ENCODE peak calls at places on chromosome 12, in four cellular contexts. Z is CD4-positive, alpha-beta T cell; R is CD8-positive, alpha-beta T cell; K is right cardiac atrium. V is an unnamed sample.
A peak's percentile ranks its signal among the peaks of the same experiment; 100 is the strongest.

GRCh38 chr12:49274396-49275069 is 9.7 kb downstream of the TUBA1C start:
- DNase-seq in R (no peak), Z (no peak), K (no peak), V (no peak)

GRCh38 chr12:104801427-104801826 is 156.7 kb downstream of the SLC41A2 start:
- DNase-seq in Z (no peak), K (no peak), R (no peak), V (no peak)

GRCh38 chr12:57744777-57745484 is at the start of gene TSPAN31:
- DNase-seq in Z (peak; percentile 92), K (peak; percentile 99), R (peak; percentile 98), V (peak; percentile 95)

GRCh38 chr12:126204326-126204725 is 1139.1 kb downstream of the AACS start:
- DNase-seq in K (no peak), R (no peak), Z (no peak), V (no peak)

GRCh38 chr12:93778306-93778705 is 101.1 kb downstream of the CRADD start:
- DNase-seq in K (peak; percentile 63), Z (no peak), R (no peak), V (peak; percentile 31)

GRCh38 chr12:96046543-96047137 is 11.3 kb upstream of the LTA4H start:
- DNase-seq in Z (no peak), R (no peak), K (no peak), V (no peak)

GRCh38 chr12:106252056-106252455 is 4.2 kb upstream of the CKAP4 start:
- DNase-seq in K (no peak), Z (no peak), R (no peak), V (no peak)

GRCh38 chr12:88418856-88419497 is 161.3 kb downstream of the KITLG start:
- DNase-seq in Z (no peak), R (no peak), K (no peak), V (no peak)

GRCh38 chr12:27505771-27506170 is 18.2 kb upstream of the PPFIBP1 start:
- DNase-seq in R (no peak), Z (no peak), K (no peak), V (no peak)

GRCh38 chr12:29863665-29864064 is 79.9 kb upstream of the TMTC1 start:
- DNase-seq in Z (no peak), R (no peak), K (no peak), V (no peak)

GRCh38 chr12:19652391-19652790 is 213.1 kb downstream of the AEBP2 start:
- DNase-seq in R (no peak), Z (no peak), K (no peak), V (no peak)

GRCh38 chr12:102879144-102879763 is 37.8 kb downstream of the PAH start:
- DNase-seq in Z (no peak), R (no peak), K (peak; percentile 53), V (no peak)

GRCh38 chr12:47781479-47782371 is 8.7 kb downstream of the SLC48A1 start:
- DNase-seq in Z (no peak), K (no peak), R (no peak), V (no peak)

GRCh38 chr12:80445083-80445482 is 1.0 kb downstream of the PTPRQ start:
- DNase-seq in K (no peak), Z (no peak), R (no peak), V (no peak)

GRCh38 chr12:119725523-119725922 is 57.6 kb downstream of the PRKAB1 start:
- DNase-seq in R (no peak), Z (no peak), K (no peak), V (no peak)

GRCh38 chr12:54304187-54304810 is 3.5 kb upstream of the NFE2 start:
- DNase-seq in K (peak; percentile 79), Z (no peak), R (peak; percentile 24), V (no peak)

GRCh38 chr12:1474059-1474537 is 120.3 kb downstream of the FBXL14 start:
- DNase-seq in K (no peak), R (no peak), Z (no peak), V (peak; percentile 36)

GRCh38 chr12:16300706-16301105 is 23.2 kb upstream of the SLC15A5 start:
- DNase-seq in Z (no peak), K (peak; percentile 51), R (no peak), V (no peak)

GRCh38 chr12:54439521-54440255 is 20.6 kb upstream of the ITGA5 start:
- DNase-seq in R (no peak), Z (no peak), K (no peak), V (no peak)

GRCh38 chr12:106086696-106087095 is 52.1 kb downstream of the NUAK1 start:
- DNase-seq in R (no peak), Z (no peak), K (no peak), V (no peak)

GRCh38 chr12:131783915-131784541 is 44.2 kb upstream of the MMP17 start:
- DNase-seq in R (no peak), Z (no peak), K (no peak), V (no peak)

GRCh38 chr12:58819345-58819744 is 101.0 kb downstream of the LRIG3 start:
- DNase-seq in Z (no peak), R (no peak), K (no peak), V (no peak)

GRCh38 chr12:3009780-3010179 is 50.6 kb downstream of the TEAD4 start:
- DNase-seq in R (no peak), Z (no peak), K (no peak), V (no peak)

GRCh38 chr12:69821441-69822204 is 3.4 kb upstream of the MYRFL start:
- DNase-seq in K (no peak), R (no peak), Z (no peak), V (no peak)

GRCh38 chr12:131098178-131098981 is 144.7 kb downstream of the ADGRD1 start:
- DNase-seq in K (peak; percentile 6), R (no peak), Z (peak; percentile 17), V (no peak)

GRCh38 chr12:112936264-112936663 is 2.0 kb upstream of the OAS3 start:
- DNase-seq in K (no peak), R (no peak), Z (no peak), V (no peak)

GRCh38 chr12:83017001-83017400 is 330.3 kb downstream of the TMTC2 start:
- DNase-seq in R (no peak), K (no peak), Z (no peak), V (no peak)

GRCh38 chr12:27226319-27226984 is 17.6 kb upstream of the STK38L start:
- DNase-seq in Z (no peak), R (no peak), K (peak; percentile 48), V (no peak)

GRCh38 chr12:15767301-15767700 is 21.9 kb downstream of the EPS8 start:
- DNase-seq in Z (no peak), K (no peak), R (no peak), V (no peak)

GRCh38 chr12:88763536-88764100 is 183.3 kb upstream of the KITLG start:
- DNase-seq in K (no peak), R (no peak), Z (no peak), V (no peak)

GRCh38 chr12:126389215-126389841 is 1324.1 kb downstream of the AACS start:
- DNase-seq in R (no peak), K (no peak), Z (no peak), V (no peak)

GRCh38 chr12:15880721-15881120 is 1.5 kb upstream of the STRAP start:
- DNase-seq in R (no peak), Z (no peak), K (no peak), V (no peak)

GRCh38 chr12:22974865-22975264 is 349.9 kb downstream of the ETNK1 start:
- DNase-seq in K (no peak), R (no peak), Z (no peak), V (no peak)

GRCh38 chr12:52385226-52385702 is at the start of gene KRT84:
- DNase-seq in R (no peak), Z (no peak), K (no peak), V (no peak)

GRCh38 chr12:85299058-85299457 is 19.0 kb downstream of the ALX1 start:
- DNase-seq in K (no peak), R (no peak), Z (no peak), V (no peak)

GRCh38 chr12:46711756-46712155 is 114.0 kb downstream of the SLC38A4 start:
- DNase-seq in R (no peak), Z (no peak), K (no peak), V (no peak)
- H3K27ac ChIP-seq in R (no peak overlapping the region), Z (no peak overlapping the region), K (no peak overlapping the region), V (no peak overlapping the region)

GRCh38 chr12:110679201-110679600 is 9.7 kb downstream of the HVCN1 start:
- DNase-seq in R (no peak), Z (no peak), K (no peak), V (no peak)
- H3K27ac ChIP-seq in R (no peak overlapping the region), Z (no peak overlapping the region), K (no peak overlapping the region), V (no peak overlapping the region)

GRCh38 chr12:116265361-116266128 is 11.9 kb downstream of the MED13L start:
- DNase-seq in R (no peak), Z (no peak), K (no peak), V (no peak)
- H3K27ac ChIP-seq in R (no peak overlapping the region), Z (no peak overlapping the region), K (no peak overlapping the region), V (no peak overlapping the region)

GRCh38 chr12:121812320-121812871 is 8.6 kb downstream of the SETD1B start:
- DNase-seq in Z (no peak), R (no peak), K (peak; percentile 80), V (no peak)

GRCh38 chr12:121814429-121815119 is 10.8 kb downstream of the SETD1B start:
- DNase-seq in K (no peak), Z (no peak), R (no peak), V (no peak)

GRCh38 chr12:121813951-121814350 is 10.1 kb downstream of the SETD1B start:
- DNase-seq in R (no peak), Z (no peak), K (no peak), V (no peak)

GRCh38 chr12:121811434-121812319 is 7.9 kb downstream of the SETD1B start:
- DNase-seq in R (peak; percentile 60), Z (peak; percentile 79), K (peak; percentile 80), V (no peak)

DNA sequence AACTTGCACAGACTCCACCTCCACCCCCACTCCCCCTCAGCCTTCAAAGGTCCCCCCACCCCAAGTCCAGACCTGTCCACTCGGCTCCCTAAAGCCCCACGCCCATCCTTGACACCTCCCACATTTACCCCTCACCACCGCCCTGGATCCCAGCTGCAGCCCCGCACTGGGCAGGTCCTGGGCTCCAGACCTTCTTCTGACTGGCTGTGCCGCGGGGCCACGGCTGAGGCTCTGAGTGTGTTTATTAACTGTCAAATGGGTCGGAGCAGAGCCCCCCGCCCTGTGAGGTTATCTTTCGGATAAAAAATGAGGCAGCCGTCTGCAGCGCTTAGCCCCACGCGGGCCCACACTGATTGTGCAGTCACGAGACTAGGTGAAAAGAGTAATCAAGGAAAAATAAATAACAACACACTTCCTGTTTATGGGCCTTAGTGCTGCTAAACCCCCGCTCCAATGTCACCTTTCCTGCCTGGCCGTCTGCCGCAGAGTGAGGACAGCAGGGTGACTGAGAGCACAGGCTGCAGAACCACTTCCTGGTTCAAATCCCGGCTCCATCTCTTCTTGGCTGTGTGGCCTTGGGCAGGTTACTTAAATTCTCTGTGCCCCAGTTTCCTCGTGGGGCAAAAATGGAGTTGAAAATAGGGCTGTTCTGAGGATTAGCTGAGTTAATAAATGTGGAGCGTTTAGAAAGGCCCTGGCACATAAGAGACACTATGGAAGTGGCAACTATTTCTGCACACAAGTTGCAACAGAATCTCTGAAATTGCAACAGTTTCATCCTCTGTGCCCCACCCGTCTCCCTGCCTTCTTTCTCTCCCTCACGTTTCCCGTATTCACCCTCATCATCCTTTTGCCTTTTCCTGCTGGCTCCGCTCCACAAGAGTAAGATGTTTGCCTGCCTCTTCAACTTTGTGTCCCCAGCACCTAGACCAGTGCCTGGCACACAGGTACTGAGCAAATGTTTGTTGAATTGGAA is 9.4 kb downstream of the SETD1B start:
- DNase-seq in K (no peak), R (no peak), Z (no peak), V (no peak)
- H3K27ac ChIP-seq in K (peak overlapping the region; percentile 33), R (no peak overlapping the region), Z (no peak overlapping the region), V (no peak overlapping the region)

GRCh38 chr12:68327896-68328295 is 4.3 kb downstream of the MDM1 start:
- DNase-seq in Z (no peak), R (no peak), K (no peak), V (no peak)
- H3K27ac ChIP-seq in Z (no peak overlapping the region), R (no peak overlapping the region), K (peak overlapping the region; percentile 24), V (no peak overlapping the region)